ENCODE peak calls at places on chromosomes 6 and 20, in four cellular contexts. N is stomach; Y is effector memory CD4-positive, alpha-beta T cell; C is colonic mucosa. K is an unnamed sample. For H3K27me3 and H3K36me3, the result is how much of the 10 kb centered on the place peaks cover.

GRCh38 chr6:15509335-15509933 is 153.4 kb downstream of the DTNBP1 start:
- DNase-seq in N (no peak), Y (no peak), C (no peak), K (no peak)

GRCh38 chr20:47241345-47241781 is 115.1 kb downstream of the ZMYND8 start:
- DNase-seq in N (no peak), Y (no peak), C (no peak), K (no peak)

GRCh38 chr6:149480502-149481280 is 4.1 kb downstream of the ZC3H12D start:
- DNase-seq in N (no peak), Y (peak), C (no peak), K (no peak)

GRCh38 chr20:40741507-40742106 is 52.6 kb upstream of the MAFB start:
- DNase-seq in N (peak), Y (no peak), C (peak), K (peak)

GRCh38 chr6:122839477-122839876 is 50.4 kb downstream of the SMPDL3A start:
- DNase-seq in N (peak), Y (no peak), C (peak), K (peak)

GRCh38 chr6:7542065-7542877 is 800 bp downstream of the DSP start:
- DNase-seq in N (peak), Y (no peak), C (peak), K (peak)

GRCh38 chr20:4987130-4987529 is 14.2 kb downstream of the SLC23A2 start:
- DNase-seq in N (no peak), Y (no peak), C (no peak), K (no peak)

GRCh38 chr6:73032586-73032985 is 192.7 kb downstream of the KHDC1L start:
- DNase-seq in N (no peak), Y (no peak), C (no peak), K (no peak)

GRCh38 chr6:151239603-151240035 is at the start of gene AKAP12:
- DNase-seq in N (no peak), Y (no peak), C (peak), K (peak)

GRCh38 chr6:90107721-90108364 is 188.8 kb downstream of the BACH2 start:
- DNase-seq in N (no peak), Y (no peak), C (no peak), K (no peak)

GRCh38 chr20:57676517-57677322 is 33.1 kb downstream of the PMEPA1 start:
- DNase-seq in N (no peak), Y (no peak), C (peak), K (no peak)

GRCh38 chr6:132261354-132261753 is 139.9 kb downstream of the MOXD1 start:
- DNase-seq in N (no peak), Y (no peak), C (no peak), K (no peak)

GRCh38 chr20:4811661-4812181 is 90.0 kb downstream of the PRND start:
- DNase-seq in N (peak), Y (peak), C (peak), K (no peak)

GRCh38 chr6:82878812-82879211 is 186.8 kb downstream of the UBE3D start:
- DNase-seq in N (no peak), Y (no peak), C (no peak), K (no peak)

GRCh38 chr6:2141644-2142290 is 103.6 kb downstream of the GMDS start:
- DNase-seq in N (no peak), Y (no peak), C (no peak), K (no peak)

GRCh38 chr6:26205625-26206574 is 118.7 kb downstream of the HFE start:
- DNase-seq in N (no peak), Y (no peak), C (no peak), K (no peak)

GRCh38 chr6:78598966-78599365 is 268.4 kb upstream of the IRAK1BP1 start:
- DNase-seq in N (no peak), Y (no peak), C (no peak), K (no peak)

GRCh38 chr6:7672066-7673062 is 53.5 kb upstream of the BMP6 start:
- DNase-seq in N (no peak), Y (no peak), C (no peak), K (no peak)

GRCh38 chr6:85368631-85369030 is 81.3 kb upstream of the NT5E start:
- DNase-seq in N (no peak), Y (no peak), C (no peak), K (no peak)

GRCh38 chr6:35911871-35912653 is 8.8 kb downstream of the SRPK1 start:
- DNase-seq in N (no peak), Y (no peak), C (no peak), K (no peak)

GRCh38 chr20:41587956-41588355 is 30.2 kb downstream of the CHD6 start:
- DNase-seq in N (no peak), Y (no peak), C (no peak), K (no peak)

GRCh38 chr20:57595041-57596030 is 24.9 kb downstream of the ZBP1 start:
- DNase-seq in N (no peak), Y (no peak), C (no peak), K (no peak)

GRCh38 chr20:11235058-11235457 is 561.3 kb upstream of the JAG1 start:
- DNase-seq in N (no peak), Y (no peak), C (no peak), K (no peak)

GRCh38 chr6:42453649-42454427 is 2.1 kb upstream of the TRERF1 start:
- DNase-seq in N (peak), Y (no peak), C (peak), K (peak)

GRCh38 chr20:41992481-41992880 is 374.3 kb upstream of the CHD6 start:
- DNase-seq in N (no peak), Y (no peak), C (no peak), K (no peak)

GRCh38 chr20:61288331-61288784 is 36.3 kb downstream of the CDH4 start:
- DNase-seq in N (no peak), Y (no peak), C (no peak), K (peak)

GRCh38 chr6:93751969-93752368 is 332.6 kb upstream of the EPHA7 start:
- DNase-seq in N (no peak), Y (no peak), C (no peak), K (no peak)

GRCh38 chr20:46293084-46293483 is 15.2 kb downstream of the CDH22 start:
- DNase-seq in N (no peak), Y (no peak), C (no peak), K (peak)

GRCh38 chr6:119129148-119129967 is 50.9 kb upstream of the FAM184A start:
- DNase-seq in N (no peak), Y (no peak), C (peak), K (peak)

GRCh38 chr6:70363741-70364493 is 49.4 kb upstream of the FAM135A start:
- DNase-seq in N (no peak), Y (no peak), C (no peak), K (no peak)

GRCh38 chr6:33160728-33161323 is 31.4 kb downstream of the COL11A2 start:
- DNase-seq in N (peak), Y (no peak), C (peak), K (peak)

GRCh38 chr20:36384022-36384619 is 78.0 kb downstream of the DLGAP4 start:
- DNase-seq in N (no peak), Y (no peak), C (peak), K (peak)

GRCh38 chr6:43283514-43283901 is 14.6 kb upstream of the SLC22A7 start:
- DNase-seq in N (no peak), Y (no peak), C (no peak), K (peak)

GRCh38 chr20:36543187-36544133 is 2.1 kb downstream of the MYL9 start:
- DNase-seq in N (no peak), Y (no peak), C (peak), K (peak)

GRCh38 chr6:139732451-139732850 is 358.0 kb upstream of the CITED2 start:
- DNase-seq in N (no peak), Y (no peak), C (peak), K (no peak)

GRCh38 chr6:41367700-41368099 is 32.3 kb downstream of the NCR2 start:
- DNase-seq in N (peak), Y (no peak), C (peak), K (peak)

GRCh38 chr6:167244991-167245390 is 46.1 kb upstream of the UNC93A start:
- DNase-seq in N (no peak), Y (no peak), C (no peak), K (peak)
- H3K4me3 ChIP-seq in N (no peak), Y (no peak), C (no peak), K (no peak)

GRCh38 chr20:24617757-24618450 is 148.5 kb downstream of the SYNDIG1 start:
- DNase-seq in N (no peak), Y (no peak), C (no peak), K (peak)
- H3K27me3 ChIP-seq in N (under half), Y (under half), C (under half), K (under half)

GRCh38 chr6:56624728-56625069 is 18.0 kb downstream of the DST start:
- DNase-seq in N (no peak), Y (no peak), C (no peak), K (no peak)

GRCh38 chr6:56624046-56624727 is 18.5 kb downstream of the DST start:
- DNase-seq in N (no peak), Y (no peak), C (no peak), K (no peak)

GRCh38 chr6:56628105-56628504 is 14.6 kb downstream of the DST start:
- DNase-seq in N (no peak), Y (no peak), C (no peak), K (no peak)
- H3K36me3 ChIP-seq in N (half or more), Y (under half), C (under half), K (under half)

GRCh38 chr20:62622178-62622876 is 20.0 kb upstream of the SLCO4A1 start:
- DNase-seq in N (no peak), Y (no peak), C (no peak), K (no peak)
- H3K4me3 ChIP-seq in N (no peak), Y (no peak), C (no peak), K (no peak)

GRCh38 chr20:49482173-49482572 is 295 bp downstream of the KCNB1 start:
- DNase-seq in N (no peak), Y (no peak), C (no peak), K (no peak)

GRCh38 chr20:49483018-49483705 is 694 bp upstream of the KCNB1 start:
- DNase-seq in N (no peak), Y (no peak), C (no peak), K (peak)

GRCh38 chr20:49482621-49483017 is at the start of gene KCNB1:
- DNase-seq in N (peak), Y (peak), C (peak), K (peak)

GRCh38 chr20:49484180-49485140 is 2.0 kb upstream of the KCNB1 start:
- DNase-seq in N (peak), Y (peak), C (peak), K (peak)

DNA sequence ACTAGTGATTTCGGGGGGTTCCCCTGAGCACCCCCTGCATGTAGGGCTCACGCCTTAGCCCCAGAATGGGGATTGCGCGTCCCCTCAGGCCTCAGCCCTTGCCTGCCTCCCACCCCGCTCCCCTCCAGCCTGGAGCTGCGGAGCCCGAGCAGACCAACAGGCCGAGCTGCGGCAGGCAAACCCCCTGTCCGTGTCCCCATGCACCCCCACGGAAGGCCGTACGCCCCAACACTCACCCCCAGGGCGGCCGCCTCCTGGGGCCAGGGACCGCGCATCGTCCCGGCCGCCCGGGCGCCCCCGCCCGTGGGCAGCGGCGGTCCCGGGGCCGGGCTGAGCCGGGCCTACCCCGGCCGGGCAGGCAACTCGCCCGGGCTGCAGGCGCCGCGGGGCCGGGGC is 1.2 kb upstream of the KCNB1 start:
- DNase-seq in N (no peak), Y (no peak), C (no peak), K (no peak)
- H3K27me3 ChIP-seq in N (under half), Y (under half), C (under half), K (under half)

GRCh38 chr20:34443546-34443945 is 72.7 kb upstream of the DYNLRB1 start:
- DNase-seq in N (no peak), Y (no peak), C (no peak), K (no peak)

GRCh38 chr20:34449674-34450592 is 66.3 kb upstream of the DYNLRB1 start:
- DNase-seq in N (no peak), Y (no peak), C (no peak), K (no peak)

GRCh38 chr20:34445177-34446065 is 70.8 kb upstream of the DYNLRB1 start:
- DNase-seq in N (no peak), Y (no peak), C (no peak), K (no peak)

GRCh38 chr20:34452281-34452982 is 63.8 kb upstream of the DYNLRB1 start:
- DNase-seq in N (no peak), Y (no peak), C (no peak), K (no peak)

GRCh38 chr20:34448517-34448916 is 67.7 kb upstream of the DYNLRB1 start:
- DNase-seq in N (no peak), Y (no peak), C (no peak), K (no peak)
- H3K36me3 ChIP-seq in N (half or more), Y (under half), C (under half), K (under half)

DNA sequence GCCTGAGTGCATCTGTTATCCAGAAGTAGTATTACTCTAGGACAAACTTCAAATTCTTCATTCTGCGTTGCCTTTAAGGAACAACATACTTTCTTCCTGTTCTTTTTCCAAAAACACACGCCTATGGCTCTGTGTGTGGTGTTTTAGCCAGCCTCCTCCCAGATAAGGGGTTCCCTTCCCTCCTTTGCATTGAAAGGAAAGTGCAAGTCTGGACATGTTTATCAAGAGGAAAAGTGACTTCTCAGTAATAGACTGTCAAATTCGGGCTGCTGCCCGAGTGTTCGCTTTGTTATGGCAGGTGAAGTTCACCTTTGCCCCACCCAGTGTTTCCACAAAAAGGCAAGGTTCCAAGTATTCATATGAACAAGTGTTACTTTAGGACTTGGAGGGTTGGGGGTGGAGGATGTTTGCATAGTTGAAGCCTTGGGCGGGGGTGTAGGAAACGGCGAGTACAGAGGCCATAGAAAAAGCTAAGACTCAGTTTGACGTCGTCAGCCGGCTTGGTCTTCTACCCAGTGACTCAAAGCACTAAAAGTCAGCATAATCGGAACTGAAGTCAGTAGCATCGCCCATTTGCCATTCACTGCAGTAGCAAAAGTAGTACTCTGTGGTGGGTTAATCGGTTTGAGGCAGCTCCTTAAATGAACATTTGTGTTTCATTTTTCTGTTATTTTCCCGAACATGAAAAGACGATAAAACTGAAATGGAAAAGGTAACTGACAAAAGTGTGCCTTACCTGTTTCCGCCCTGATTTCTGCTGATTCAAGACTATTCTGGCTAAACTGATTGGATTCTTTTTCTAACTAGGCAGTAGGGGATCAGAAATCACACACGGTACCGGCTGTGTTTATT is 12.5 kb downstream of the PRDM1 start:
- DNase-seq in N (peak), Y (peak), C (peak), K (no peak)
- H3K4me3 ChIP-seq in N (peak), Y (peak), C (peak), K (peak)